ENCODE peak calls at places on chromosomes 4 and X, in four cellular contexts. T is CD8-positive, alpha-beta memory T cell; M is brain microvascular endothelial cell; G is MG63. V is an unnamed sample.

GRCh38 chr4:9979101-9979815 is 42.0 kb downstream of the SLC2A9 start:
- DNase-seq in T (no peak), M (peak), G (peak), V (no peak)

GRCh38 chr4:151163855-151164254 is 64.4 kb downstream of the RPS3A start:
- DNase-seq in T (no peak), M (no peak), G (no peak), V (no peak)

GRCh38 chr4:138633505-138633904 is 382.1 kb upstream of the NOCT start:
- DNase-seq in T (no peak), M (no peak), G (no peak), V (no peak)

GRCh38 chr4:145818001-145818400 is 120.6 kb downstream of the ZNF827 start:
- DNase-seq in T (no peak), M (no peak), G (no peak), V (no peak)

GRCh38 chrX:16695079-16695676 is 17.3 kb downstream of the CTPS2 start:
- DNase-seq in T (peak), M (peak), G (peak), V (peak)

GRCh38 chrX:125203737-125204578 is 115.7 kb upstream of the TEX13C start:
- DNase-seq in T (no peak), M (no peak), G (peak), V (no peak)

GRCh38 chrX:1481636-1482529 is 29.2 kb upstream of the ASMTL start:
- DNase-seq in T (peak), M (peak), G (peak), V (peak)

GRCh38 chr4:136337216-136337615 is 1195.1 kb downstream of the PCDH18 start:
- DNase-seq in T (no peak), M (no peak), G (no peak), V (no peak)

GRCh38 chr4:81499840-81500239 is 28.1 kb upstream of the RASGEF1B start:
- DNase-seq in T (no peak), M (no peak), G (no peak), V (no peak)

GRCh38 chr4:87180767-87181166 is 39.7 kb downstream of the KLHL8 start:
- DNase-seq in T (no peak), M (no peak), G (no peak), V (peak)

GRCh38 chr4:26141916-26142638 is 178.7 kb upstream of the RBPJ start:
- DNase-seq in T (no peak), M (no peak), G (peak), V (peak)

GRCh38 chr4:38832206-38832605 is 24.4 kb downstream of the TLR6 start:
- DNase-seq in T (no peak), M (no peak), G (no peak), V (no peak)

GRCh38 chr4:177499537-177499936 is 57.3 kb upstream of the AGA start:
- DNase-seq in T (no peak), M (no peak), G (no peak), V (no peak)

GRCh38 chr4:2930821-2931764 is 32.1 kb downstream of the NOP14 start:
- DNase-seq in T (no peak), M (no peak), G (no peak), V (no peak)

GRCh38 chr4:14247767-14248166 is 620.2 kb upstream of the BOD1L1 start:
- DNase-seq in T (no peak), M (no peak), G (no peak), V (no peak)

DNA sequence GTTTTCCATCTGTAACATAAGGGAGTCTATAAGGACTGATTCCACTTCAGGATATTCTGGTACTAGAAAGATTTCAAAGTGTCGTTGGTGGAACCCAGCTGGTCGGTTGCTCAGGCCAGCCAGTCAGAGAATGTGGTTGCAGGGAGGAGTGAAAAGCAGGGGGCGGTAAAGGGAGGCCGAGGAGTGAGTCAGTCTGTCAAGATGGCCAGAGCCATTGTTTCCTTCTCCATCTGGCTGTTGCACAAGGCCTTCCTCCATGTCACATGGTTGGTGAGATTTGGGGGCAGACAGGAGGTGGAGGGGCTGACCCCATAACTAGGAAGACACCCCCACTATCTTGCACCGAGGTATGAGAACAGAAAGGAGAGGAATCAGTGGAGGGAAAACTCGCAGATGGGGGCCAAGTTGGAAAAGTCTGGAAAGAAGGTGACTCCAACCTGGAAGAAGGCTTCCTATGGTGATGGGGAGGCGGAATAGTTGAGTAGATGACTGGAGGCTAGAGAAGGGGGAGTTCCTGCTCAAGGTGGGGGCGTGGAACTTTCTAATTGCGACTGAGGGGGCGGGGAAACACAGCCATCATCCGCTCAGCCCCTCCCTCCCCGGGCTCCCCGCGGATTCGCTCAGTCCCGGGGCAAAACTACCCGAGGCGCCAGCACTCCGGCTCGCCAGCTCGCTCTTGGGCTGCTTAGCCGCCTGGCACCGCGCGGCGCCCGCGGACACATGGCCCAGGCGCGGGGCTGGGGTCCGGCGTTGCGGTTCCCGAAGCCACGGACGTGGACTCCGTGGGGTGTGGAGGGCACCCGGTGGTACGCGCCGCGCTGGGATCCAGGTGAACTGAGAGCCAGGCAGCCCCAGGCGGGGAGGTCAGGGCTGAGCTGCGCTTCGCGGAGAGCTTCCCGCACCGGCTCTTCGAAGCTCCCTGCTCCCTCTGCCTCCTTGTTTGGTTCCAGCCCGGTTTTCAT is 38.5 kb downstream of the STARD8 start:
- DNase-seq in T (no peak), M (peak), G (peak), V (peak)
- H3K4me3 ChIP-seq in T (no peak), M (peak), G (peak), V (peak)

DNA sequence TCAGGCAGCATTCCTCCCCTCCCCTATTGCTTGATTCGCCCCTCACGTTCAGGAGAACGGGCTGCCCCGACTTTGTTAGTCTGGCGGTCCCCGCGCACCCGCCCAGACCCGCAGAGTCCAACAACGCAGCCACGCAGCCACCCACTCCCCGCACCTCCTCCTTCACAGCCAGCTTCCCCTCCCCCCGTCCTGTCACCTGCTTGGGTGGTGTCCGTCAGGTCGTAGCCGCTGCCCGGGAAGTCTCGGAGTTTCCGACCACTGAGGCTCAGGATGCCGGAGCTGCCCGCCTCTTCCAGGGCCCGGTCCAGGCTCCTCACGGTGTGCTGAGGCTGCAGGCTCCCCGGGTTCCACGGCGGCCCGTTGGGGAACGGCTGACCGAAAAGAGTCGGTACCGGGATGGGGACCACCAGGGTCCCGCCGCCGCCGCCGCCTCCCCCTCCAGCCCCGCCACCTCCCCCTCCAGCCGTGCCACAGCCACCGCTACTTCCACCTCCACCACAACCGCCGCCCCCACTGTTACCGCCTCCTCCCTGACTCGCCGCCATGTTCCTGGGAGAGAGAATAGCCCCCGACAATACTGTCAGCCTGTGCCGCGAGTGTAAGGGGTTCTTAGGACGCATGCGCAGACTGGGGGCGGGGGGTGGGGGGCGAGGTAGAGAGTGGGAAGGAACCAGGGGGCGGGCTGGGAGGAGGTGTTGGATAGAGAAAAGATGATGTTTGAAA is at the start of gene LRCH2:
- DNase-seq in T (no peak), M (no peak), G (peak), V (peak)
- H3K4me3 ChIP-seq in T (no peak), M (peak), G (peak), V (peak)

GRCh38 chrX:122770581-122770980 is 413.5 kb upstream of the GRIA3 start:
- DNase-seq in T (no peak), M (no peak), G (no peak), V (no peak)
- H3K4me3 ChIP-seq in T (no peak), M (no peak), G (no peak), V (no peak)

GRCh38 chr4:95107635-95108034 is 349.9 kb downstream of the BMPR1B start:
- DNase-seq in T (no peak), M (peak), G (no peak), V (peak)
- H3K4me3 ChIP-seq in T (no peak), M (no peak), G (no peak), V (no peak)

GRCh38 chrX:30593435-30594200 is 16.1 kb upstream of the TASL start:
- DNase-seq in T (no peak), M (no peak), G (no peak), V (no peak)

GRCh38 chrX:30586516-30586915 is 8.9 kb upstream of the TASL start:
- DNase-seq in T (no peak), M (no peak), G (no peak), V (no peak)

GRCh38 chrX:30592846-30593245 is 15.3 kb upstream of the TASL start:
- DNase-seq in T (no peak), M (no peak), G (no peak), V (no peak)

GRCh38 chrX:30589146-30589888 is 11.8 kb upstream of the TASL start:
- DNase-seq in T (no peak), M (no peak), G (no peak), V (no peak)

GRCh38 chrX:30590368-30590767 is 12.8 kb upstream of the TASL start:
- DNase-seq in T (no peak), M (no peak), G (no peak), V (no peak)
- H3K4me3 ChIP-seq in T (no peak), M (no peak), G (no peak), V (no peak)

DNA sequence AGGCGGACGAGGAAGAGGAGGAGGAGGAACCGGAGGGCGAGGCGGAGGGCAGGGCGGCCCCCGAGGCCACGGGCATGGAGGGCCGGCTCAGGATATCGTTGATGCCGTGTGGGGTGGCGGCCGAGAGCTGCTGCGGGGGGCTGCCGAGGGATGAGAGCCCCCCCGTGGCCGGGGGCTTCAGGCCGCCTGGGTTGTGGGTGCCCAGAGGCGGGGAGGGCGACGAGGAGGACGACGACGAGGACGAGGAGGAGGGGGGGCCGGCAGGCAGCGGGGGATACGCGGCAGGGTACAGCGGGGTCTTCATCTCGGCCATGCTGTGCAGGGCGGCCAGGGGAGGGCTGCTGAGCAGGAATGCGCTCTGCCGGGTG is 1.3 kb downstream of the NKX6-1 start:
- DNase-seq in T (no peak), M (no peak), G (no peak), V (no peak)
- H3K4me3 ChIP-seq in T (no peak), M (peak), G (peak), V (peak)